ENCODE peak calls at places on chromosomes 6 and 20, in ten cellular contexts. One of them, this sample, is unnamed.

GRCh38 chr6:5025911-5026819 is 22.3 kb upstream of the RPP40 start:
- DNase-seq in NCI-H187 treated with DMSO at 0.1 percent for 48 hours: peak
- DNase-seq in germinal center: no peak
- DNase-seq in iPS-NIHi11: peak
- DNase-seq in NCI-H1417: peak
- DNase-seq in GM04503: no peak
- DNase-seq in T-helper 2 cell: no peak
- DNase-seq in mesenchymal stem cell: peak
- DNase-seq in AG09319: no peak
- DNase-seq in GM20000: no peak
- DNase-seq in this sample: peak

GRCh38 chr6:36343109-36343508 is 6.4 kb upstream of the BNIP5 start:
- DNase-seq in NCI-H187 treated with DMSO at 0.1 percent for 48 hours: no peak
- DNase-seq in germinal center: no peak
- DNase-seq in iPS-NIHi11: no peak
- DNase-seq in NCI-H1417: no peak
- DNase-seq in GM04503: no peak
- DNase-seq in T-helper 2 cell: no peak
- DNase-seq in mesenchymal stem cell: no peak
- DNase-seq in AG09319: no peak
- DNase-seq in GM20000: no peak
- DNase-seq in this sample: no peak

GRCh38 chr6:114007451-114007953 is 36.6 kb upstream of the HDAC2 start:
- DNase-seq in NCI-H187 treated with DMSO at 0.1 percent for 48 hours: no peak
- DNase-seq in germinal center: no peak
- DNase-seq in iPS-NIHi11: no peak
- DNase-seq in NCI-H1417: no peak
- DNase-seq in GM04503: no peak
- DNase-seq in T-helper 2 cell: no peak
- DNase-seq in mesenchymal stem cell: no peak
- DNase-seq in AG09319: no peak
- DNase-seq in GM20000: no peak
- DNase-seq in this sample: peak

GRCh38 chr6:143074101-143074500 is 13.4 kb downstream of the AIG1 start:
- DNase-seq in NCI-H187 treated with DMSO at 0.1 percent for 48 hours: no peak
- DNase-seq in germinal center: no peak
- DNase-seq in iPS-NIHi11: no peak
- DNase-seq in NCI-H1417: no peak
- DNase-seq in GM04503: no peak
- DNase-seq in T-helper 2 cell: no peak
- DNase-seq in mesenchymal stem cell: no peak
- DNase-seq in AG09319: no peak
- DNase-seq in GM20000: no peak
- DNase-seq in this sample: no peak

GRCh38 chr6:136586295-136586694 is 36.1 kb upstream of the MAP7 start:
- DNase-seq in NCI-H187 treated with DMSO at 0.1 percent for 48 hours: no peak
- DNase-seq in germinal center: no peak
- DNase-seq in iPS-NIHi11: no peak
- DNase-seq in NCI-H1417: no peak
- DNase-seq in GM04503: peak
- DNase-seq in T-helper 2 cell: no peak
- DNase-seq in mesenchymal stem cell: peak
- DNase-seq in AG09319: peak
- DNase-seq in GM20000: no peak
- DNase-seq in this sample: peak

GRCh38 chr6:118586741-118587485 is 38.8 kb downstream of the PLN start:
- DNase-seq in NCI-H187 treated with DMSO at 0.1 percent for 48 hours: no peak
- DNase-seq in germinal center: no peak
- DNase-seq in iPS-NIHi11: no peak
- DNase-seq in NCI-H1417: no peak
- DNase-seq in GM04503: no peak
- DNase-seq in T-helper 2 cell: no peak
- DNase-seq in mesenchymal stem cell: no peak
- DNase-seq in AG09319: no peak
- DNase-seq in GM20000: no peak
- DNase-seq in this sample: no peak

GRCh38 chr6:44701038-44701636 is 313.6 kb downstream of the CDC5L start:
- DNase-seq in NCI-H187 treated with DMSO at 0.1 percent for 48 hours: no peak
- DNase-seq in germinal center: no peak
- DNase-seq in iPS-NIHi11: no peak
- DNase-seq in NCI-H1417: no peak
- DNase-seq in GM04503: no peak
- DNase-seq in T-helper 2 cell: no peak
- DNase-seq in mesenchymal stem cell: no peak
- DNase-seq in AG09319: no peak
- DNase-seq in GM20000: no peak
- DNase-seq in this sample: no peak

GRCh38 chr6:25893778-25894177 is 19.7 kb upstream of the SLC17A3 start:
- DNase-seq in NCI-H187 treated with DMSO at 0.1 percent for 48 hours: no peak
- DNase-seq in germinal center: no peak
- DNase-seq in iPS-NIHi11: no peak
- DNase-seq in NCI-H1417: no peak
- DNase-seq in GM04503: no peak
- DNase-seq in T-helper 2 cell: no peak
- DNase-seq in mesenchymal stem cell: no peak
- DNase-seq in AG09319: no peak
- DNase-seq in GM20000: no peak
- DNase-seq in this sample: no peak

GRCh38 chr6:105484238-105485161 is 81.6 kb upstream of the PREP start:
- DNase-seq in NCI-H187 treated with DMSO at 0.1 percent for 48 hours: no peak
- DNase-seq in germinal center: no peak
- DNase-seq in iPS-NIHi11: peak
- DNase-seq in NCI-H1417: peak
- DNase-seq in GM04503: no peak
- DNase-seq in T-helper 2 cell: peak
- DNase-seq in mesenchymal stem cell: peak
- DNase-seq in AG09319: no peak
- DNase-seq in GM20000: peak
- DNase-seq in this sample: peak

GRCh38 chr20:25223179-25223661 is 24.7 kb upstream of the PYGB start:
- DNase-seq in NCI-H187 treated with DMSO at 0.1 percent for 48 hours: no peak
- DNase-seq in germinal center: no peak
- DNase-seq in iPS-NIHi11: peak
- DNase-seq in NCI-H1417: no peak
- DNase-seq in GM04503: peak
- DNase-seq in T-helper 2 cell: no peak
- DNase-seq in mesenchymal stem cell: peak
- DNase-seq in AG09319: peak
- DNase-seq in GM20000: no peak
- DNase-seq in this sample: peak

GRCh38 chr6:168518348-168518745 is 77.4 kb downstream of the SMOC2 start:
- DNase-seq in NCI-H187 treated with DMSO at 0.1 percent for 48 hours: no peak
- DNase-seq in germinal center: no peak
- DNase-seq in iPS-NIHi11: no peak
- DNase-seq in NCI-H1417: no peak
- DNase-seq in GM04503: no peak
- DNase-seq in T-helper 2 cell: no peak
- DNase-seq in mesenchymal stem cell: no peak
- DNase-seq in AG09319: no peak
- DNase-seq in GM20000: no peak
- DNase-seq in this sample: no peak

GRCh38 chr6:46254331-46254730 is 83.6 kb upstream of the ENPP5 start:
- DNase-seq in NCI-H187 treated with DMSO at 0.1 percent for 48 hours: no peak
- DNase-seq in germinal center: no peak
- DNase-seq in iPS-NIHi11: no peak
- DNase-seq in NCI-H1417: no peak
- DNase-seq in GM04503: peak
- DNase-seq in T-helper 2 cell: no peak
- DNase-seq in mesenchymal stem cell: no peak
- DNase-seq in AG09319: no peak
- DNase-seq in GM20000: no peak
- DNase-seq in this sample: no peak